ENCODE peak calls at places on chromosomes 13 and 19, in five cellular contexts. L is IMR-90, D is fibroblast of lung, Y is K562, A is H1. W is an unnamed sample.

GRCh38 chr19:53015159-53015558 is 1.4 kb downstream of the ERVV-1 start:
- DNase-seq in Y (no peak), A (no peak), D (no peak), L (no peak), W (no peak)

GRCh38 chr19:1452802-1453524 is 3.0 kb downstream of the APC2 start:
- DNase-seq in D (no peak), Y (no peak), L (no peak), A (no peak), W (no peak)

GRCh38 chr19:5621945-5622464 is 571 bp downstream of the SAFB2 start:
- DNase-seq in D (no peak), L (no peak), Y (peak), A (peak), W (peak)

GRCh38 chr19:39941615-39942507 is 7.4 kb upstream of the FCGBP start:
- DNase-seq in L (peak), D (peak), Y (no peak), A (no peak), W (peak)

GRCh38 chr19:13241321-13242104 is 91.3 kb downstream of the IER2 start:
- DNase-seq in D (no peak), L (no peak), Y (no peak), A (peak), W (peak)

GRCh38 chr13:111954681-111955411 is 112.1 kb upstream of the SOX1 start:
- DNase-seq in A (peak), L (no peak), Y (peak), D (no peak), W (peak)

GRCh38 chr13:100673831-100674362 is 698 bp downstream of the TMTC4 start:
- DNase-seq in D (peak), Y (peak), A (no peak), L (peak), W (peak)

GRCh38 chr19:34676697-34677385 is at the start of gene SCGB2B2:
- DNase-seq in D (no peak), Y (no peak), L (no peak), A (no peak), W (peak)

GRCh38 chr19:47369923-47370625 is 21.0 kb downstream of the DHX34 start:
- DNase-seq in D (peak), A (no peak), Y (no peak), L (peak), W (no peak)

GRCh38 chr13:75299913-75300862 is 181.8 kb downstream of the TBC1D4 start:
- DNase-seq in Y (no peak), L (peak), D (peak), A (no peak), W (peak)

GRCh38 chr19:53912653-53913052 is 3.6 kb downstream of the CACNG7 start:
- DNase-seq in A (peak), L (no peak), Y (peak), D (no peak), W (no peak)

GRCh38 chr19:21593934-21594844 is 88.8 kb downstream of the ZNF429 start:
- DNase-seq in Y (peak), L (no peak), D (no peak), A (no peak), W (no peak)

GRCh38 chr19:16258440-16258903 is 60.8 kb downstream of the AP1M1 start:
- DNase-seq in Y (peak), D (no peak), L (no peak), A (no peak), W (no peak)

GRCh38 chr19:40283414-40284250 is 1.5 kb downstream of the AKT2 start:
- DNase-seq in L (peak), Y (no peak), D (no peak), A (no peak), W (no peak)

GRCh38 chr13:113860051-113860471 is 3.8 kb downstream of the GAS6 start:
- DNase-seq in Y (no peak), L (no peak), A (peak), D (no peak), W (no peak)

GRCh38 chr13:31756346-31756745 is 17.0 kb downstream of the RXFP2 start:
- DNase-seq in A (no peak), L (peak), D (peak), Y (no peak), W (peak)

GRCh38 chr19:1220452-1221037 is 15.0 kb downstream of the STK11 start:
- DNase-seq in L (no peak), D (no peak), A (peak), Y (no peak), W (no peak)

GRCh38 chr13:25018729-25019115 is 77.2 kb upstream of the PABPC3 start:
- DNase-seq in D (no peak), L (no peak), Y (no peak), A (no peak), W (no peak)

DNA sequence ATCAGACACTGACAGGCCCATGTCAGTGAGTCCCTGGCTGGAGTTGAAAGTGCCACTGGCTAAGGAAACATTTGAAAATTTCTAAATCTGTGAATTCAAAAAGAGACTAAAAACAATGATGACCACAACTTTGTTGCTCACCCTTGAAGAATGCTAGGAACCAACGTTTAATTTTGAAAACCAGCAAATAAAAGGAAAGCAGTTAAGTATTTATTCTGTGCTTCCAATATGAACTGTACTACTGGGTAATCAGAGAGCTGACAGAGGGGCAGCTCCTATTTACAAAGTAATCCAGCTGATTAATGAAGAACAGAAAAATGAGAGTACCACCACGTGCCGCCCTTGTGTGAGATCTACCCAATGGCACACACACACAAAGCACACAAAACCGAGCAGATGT is 44.7 kb upstream of the LATS2 start:
- DNase-seq in L (peak), D (peak), Y (no peak), A (no peak), W (peak)
- H3K9ac ChIP-seq in L (peak), D (no peak), Y (no peak), A (no peak), W (no peak)

GRCh38 chr19:11887618-11888531 is at the start of gene ZNF69:
- DNase-seq in Y (peak), A (peak), L (peak), D (peak), W (peak)
- TF ChIP-seq CTCF in Y (peak), A (no peak), L (no peak), D (no peak), W (peak)

GRCh38 chr13:61415749-61416148 is at the start of gene PCDH20:
- DNase-seq in D (no peak), Y (no peak), L (no peak), A (no peak), W (no peak)
- H3K9ac ChIP-seq in D (no peak), Y (no peak), L (no peak), A (no peak), W (no peak)

GRCh38 chr19:50833802-50834167 is 411 bp upstream of the KLK15 start:
- DNase-seq in L (no peak), Y (no peak), A (no peak), D (no peak), W (no peak)

GRCh38 chr19:50837300-50837699 is 3.9 kb upstream of the KLK15 start:
- DNase-seq in L (no peak), Y (no peak), D (no peak), A (no peak), W (no peak)

GRCh38 chr19:50835103-50835784 is 1.9 kb upstream of the KLK15 start:
- DNase-seq in Y (no peak), D (peak), L (no peak), A (no peak), W (no peak)

GRCh38 chr19:50836543-50837195 is 3.3 kb upstream of the KLK15 start:
- DNase-seq in D (no peak), Y (no peak), A (no peak), L (no peak), W (no peak)

GRCh38 chr19:50835785-50836542 is 2.6 kb upstream of the KLK15 start:
- DNase-seq in L (peak), D (peak), A (peak), Y (peak), W (peak)
- TF ChIP-seq CTCF in L (no peak), D (no peak), A (peak), Y (no peak), W (peak)

GRCh38 chr19:55160128-55160985 is 2.8 kb upstream of the TNNI3 start:
- DNase-seq in Y (peak), D (peak), A (peak), L (peak), W (peak)

GRCh38 chr19:55156202-55157063 is 1.1 kb downstream of the TNNI3 start:
- DNase-seq in L (peak), A (peak), D (peak), Y (peak), W (peak)

GRCh38 chr19:55158848-55159793 is 1.6 kb upstream of the TNNI3 start:
- DNase-seq in D (no peak), Y (peak), L (no peak), A (no peak), W (peak)

GRCh38 chr19:55158423-55158822 is 891 bp upstream of the TNNI3 start:
- DNase-seq in A (no peak), D (no peak), Y (no peak), L (no peak), W (no peak)

DNA sequence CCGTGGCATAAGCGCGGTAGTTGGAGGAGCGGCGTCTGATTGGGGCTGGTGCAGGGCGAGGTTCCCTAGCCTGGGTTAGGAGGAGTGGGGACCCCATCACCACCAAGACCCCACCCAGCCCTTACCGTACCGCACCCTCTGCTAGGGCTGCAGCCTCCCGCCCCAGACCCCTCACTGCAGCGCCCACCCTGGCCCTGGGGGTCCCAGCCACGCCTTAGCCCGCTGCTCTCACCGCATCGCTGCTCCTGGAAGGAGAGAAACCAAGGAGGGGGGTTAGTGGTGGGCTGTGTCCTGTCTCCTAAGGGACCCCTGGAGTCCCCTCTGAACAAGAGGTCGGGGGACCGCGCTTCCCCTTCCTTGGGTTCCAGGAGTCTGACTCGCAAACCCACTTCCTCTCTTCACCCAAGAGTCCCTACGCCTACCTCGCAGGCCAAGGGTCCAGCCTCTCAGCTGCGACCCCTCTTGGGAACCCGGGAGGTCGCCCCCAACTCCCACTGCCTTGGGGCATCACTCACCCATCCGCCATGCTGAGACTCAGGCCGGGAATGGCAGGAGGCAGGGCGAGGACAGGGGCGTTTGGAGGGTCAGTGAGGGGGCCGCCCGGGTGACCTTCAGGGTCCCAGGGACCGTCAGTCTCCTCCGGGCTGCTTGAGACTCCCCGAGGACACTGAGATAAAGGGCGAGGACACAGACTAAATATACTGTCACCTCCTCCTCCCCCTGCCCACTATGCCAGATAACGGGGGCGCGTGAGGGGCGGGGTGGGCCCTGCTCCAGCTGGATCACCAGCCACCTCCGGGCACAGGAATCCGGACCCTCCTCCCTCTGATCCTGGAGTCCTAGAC is at the start of gene TNNI3:
- DNase-seq in A (no peak), D (no peak), Y (peak), L (no peak), W (no peak)
- H3K9ac ChIP-seq in A (no peak), D (no peak), Y (peak), L (no peak), W (no peak)

W was measured in PC-3.